ENCODE peak calls at places on chromosomes 2 and 18, in seven cellular contexts. B, J, O, R, A, E and Y are unnamed samples.

GRCh38 chr18:73563345-73563744 is 584.3 kb downstream of the FBXO15 start:
- DNase-seq in B (no peak), J (no peak), O (no peak), R (no peak), A (no peak), E (no peak), Y (peak; percentile 77)

GRCh38 chr2:205270689-205271088 is 411.6 kb upstream of the NRP2 start:
- DNase-seq in B (no peak), J (no peak), O (no peak), R (no peak), A (no peak), E (no peak), Y (no peak)

GRCh38 chr2:62197017-62197586 is 1.2 kb downstream of the B3GNT2 start:
- DNase-seq in B (no peak), J (no peak), O (peak; percentile 62), R (peak; percentile 31), A (no peak), E (no peak), Y (no peak)

GRCh38 chr2:237865623-237866041 is 6.2 kb downstream of the RAMP1 start:
- DNase-seq in B (no peak), J (peak; percentile 47), O (peak; percentile 61), R (no peak), A (peak; percentile 28), E (no peak), Y (no peak)

GRCh38 chr2:67633212-67633856 is 236.2 kb downstream of the ETAA1 start:
- DNase-seq in B (no peak), J (no peak), O (no peak), R (no peak), A (no peak), E (no peak), Y (peak; percentile 36)

GRCh38 chr2:23692263-23692662 is 234.7 kb downstream of the ATAD2B start:
- DNase-seq in B (no peak), J (no peak), O (no peak), R (no peak), A (peak; percentile 38), E (no peak), Y (no peak)

GRCh38 chr2:232586943-232587342 is 36.5 kb downstream of the EIF4E2 start:
- DNase-seq in B (no peak), J (no peak), O (no peak), R (no peak), A (no peak), E (no peak), Y (no peak)

GRCh38 chr2:239300871-239301742 is 99.7 kb downstream of the HDAC4 start:
- DNase-seq in B (no peak), J (peak; percentile 53), O (peak; percentile 44), R (no peak), A (peak; percentile 35), E (no peak), Y (no peak)

GRCh38 chr2:133884739-133885381 is 316.6 kb upstream of the NCKAP5 start:
- DNase-seq in B (no peak), J (no peak), O (no peak), R (no peak), A (no peak), E (no peak), Y (peak; percentile 34)

GRCh38 chr2:3959372-3959771 is 256.0 kb downstream of the DCDC2C start:
- DNase-seq in B (no peak), J (no peak), O (no peak), R (no peak), A (no peak), E (no peak), Y (peak; percentile 10)

GRCh38 chr2:160207804-160208661 is 8.0 kb upstream of the ITGB6 start:
- DNase-seq in B (peak; percentile 53), J (peak; percentile 86), O (peak; percentile 69), R (no peak), A (peak; percentile 82), E (peak; percentile 95), Y (peak; percentile 98)

GRCh38 chr2:14614011-14614410 is 18.5 kb upstream of the LRATD1 start:
- DNase-seq in B (no peak), J (no peak), O (no peak), R (no peak), A (no peak), E (no peak), Y (peak; percentile 47)

GRCh38 chr18:76202322-76202721 is 292.7 kb downstream of the ZNF516 start:
- DNase-seq in B (no peak), J (no peak), O (no peak), R (no peak), A (no peak), E (no peak), Y (no peak)

GRCh38 chr2:9336534-9337354 is 86.6 kb downstream of the ITGB1BP1 start:
- DNase-seq in B (no peak), J (no peak), O (no peak), R (no peak), A (peak; percentile 64), E (peak; percentile 63), Y (peak; percentile 60)

GRCh38 chr2:159617651-159618050 is 1.3 kb upstream of the BAZ2B start:
- DNase-seq in B (peak; percentile 26), J (no peak), O (no peak), R (no peak), A (no peak), E (no peak), Y (peak; percentile 18)

GRCh38 chr2:235049719-235050118 is 97.9 kb downstream of the SH3BP4 start:
- DNase-seq in B (no peak), J (no peak), O (peak; percentile 33), R (no peak), A (peak; percentile 38), E (no peak), Y (no peak)

GRCh38 chr2:88180594-88181240 is 10.6 kb downstream of the THNSL2 start:
- DNase-seq in B (no peak), J (no peak), O (peak; percentile 40), R (no peak), A (no peak), E (no peak), Y (peak; percentile 83)

GRCh38 chr2:137180012-137180411 is 414.7 kb downstream of the THSD7B start:
- DNase-seq in B (no peak), J (no peak), O (no peak), R (no peak), A (no peak), E (no peak), Y (no peak)
- TF ChIP-seq CTCF in B (no peak), J (no peak), O (no peak), R (no peak), A (no peak), E (no peak), Y (no peak)

DNA sequence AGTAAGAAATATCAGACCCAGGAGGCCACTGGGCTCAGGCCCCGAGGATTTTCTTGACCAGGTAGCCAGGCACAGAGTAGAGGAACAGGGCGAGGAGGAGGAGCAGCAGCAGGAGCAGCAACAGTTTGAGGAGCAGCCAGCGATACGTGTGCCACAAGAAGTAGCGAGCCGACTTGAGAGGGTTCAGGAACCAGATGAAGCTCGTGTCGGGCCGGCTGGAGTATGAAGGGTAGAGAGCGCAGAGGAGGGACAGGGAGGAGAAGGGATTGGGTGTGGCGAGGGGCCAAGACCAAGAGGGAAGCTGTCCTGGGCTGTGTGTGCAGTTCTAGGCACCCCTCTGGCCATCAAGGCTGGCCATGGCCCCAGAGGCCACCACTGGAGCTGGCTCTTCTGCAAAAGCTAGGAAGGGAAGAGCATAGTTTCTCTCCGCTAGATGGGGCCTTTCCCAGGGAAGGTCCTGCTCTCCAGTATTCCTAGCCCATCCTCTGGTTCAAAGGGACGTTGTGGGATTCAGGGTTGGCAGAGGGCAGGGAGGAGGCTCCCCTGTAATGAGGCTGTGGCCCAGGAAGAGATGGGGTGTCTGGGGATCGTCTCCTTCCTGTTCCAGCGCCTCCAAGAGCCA is 17.8 kb downstream of the OTOF start:
- DNase-seq in B (no peak), J (no peak), O (peak; percentile 72), R (no peak), A (peak; percentile 52), E (no peak), Y (no peak)
- TF ChIP-seq CTCF in B (no peak), J (no peak), O (peak; percentile 66), R (no peak), A (no peak), E (no peak), Y (peak; percentile 15)

GRCh38 chr2:72892506-72893173 is 5.4 kb downstream of the SPR start:
- DNase-seq in B (no peak), J (peak; percentile 84), O (peak; percentile 87), R (peak; percentile 74), A (no peak), E (no peak), Y (peak; percentile 77)
- TF ChIP-seq CTCF in B (peak; percentile 67), J (peak; percentile 72), O (peak; percentile 85), R (peak; percentile 91), A (no peak), E (peak; percentile 92), Y (peak; percentile 85)

GRCh38 chr18:46113751-46114150 is 9.6 kb downstream of the HAUS1 start:
- DNase-seq in B (no peak), J (no peak), O (no peak), R (no peak), A (no peak), E (no peak), Y (no peak)

GRCh38 chr18:46109386-46109785 is 5.2 kb downstream of the HAUS1 start:
- DNase-seq in B (no peak), J (no peak), O (no peak), R (no peak), A (no peak), E (no peak), Y (no peak)

GRCh38 chr18:46110406-46110805 is 6.2 kb downstream of the HAUS1 start:
- DNase-seq in B (no peak), J (no peak), O (no peak), R (no peak), A (no peak), E (no peak), Y (no peak)
- TF ChIP-seq CTCF in B (no peak), J (no peak), O (no peak), R (no peak), A (no peak), E (no peak), Y (no peak)

GRCh38 chr2:128717758-128718710 is 399.4 kb upstream of the HS6ST1 start:
- DNase-seq in B (no peak), J (no peak), O (no peak), R (no peak), A (no peak), E (no peak), Y (no peak)

GRCh38 chr2:128724547-128724946 is 405.9 kb upstream of the HS6ST1 start:
- DNase-seq in B (no peak), J (no peak), O (no peak), R (no peak), A (no peak), E (no peak), Y (no peak)

GRCh38 chr2:128716371-128716770 is 397.7 kb upstream of the HS6ST1 start:
- DNase-seq in B (no peak), J (no peak), O (no peak), R (no peak), A (no peak), E (no peak), Y (no peak)

GRCh38 chr2:128722469-128722868 is 403.8 kb upstream of the HS6ST1 start:
- DNase-seq in B (no peak), J (no peak), O (no peak), R (no peak), A (no peak), E (no peak), Y (no peak)

DNA sequence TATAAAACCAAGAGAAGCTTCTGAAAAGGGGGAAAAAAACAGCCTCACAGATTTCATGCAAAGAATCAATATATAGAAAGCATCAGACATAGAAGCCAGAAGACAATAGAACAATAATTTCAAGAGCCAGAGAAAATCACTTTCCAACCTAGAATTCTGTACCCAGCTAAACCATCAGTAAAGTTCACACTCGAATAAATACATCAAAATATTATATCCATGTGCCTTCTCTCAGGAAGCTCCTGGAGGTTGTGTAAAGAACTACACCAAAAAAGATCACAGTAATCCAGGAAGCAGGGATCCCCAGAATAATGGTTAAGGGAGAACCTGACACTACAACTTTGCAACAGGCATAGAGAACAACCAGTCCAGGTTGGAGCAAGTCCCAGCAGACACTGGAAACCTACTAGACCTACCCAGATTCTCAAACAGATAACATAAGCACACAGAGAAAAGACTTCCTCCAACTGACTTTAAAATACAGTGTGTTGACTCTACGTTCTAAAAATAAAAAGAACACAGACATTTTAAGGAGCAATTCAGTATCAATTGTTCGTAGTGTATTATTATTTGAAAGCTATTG is 401.9 kb upstream of the HS6ST1 start:
- DNase-seq in B (no peak), J (no peak), O (no peak), R (no peak), A (no peak), E (no peak), Y (no peak)
- TF ChIP-seq CTCF in B (no peak), J (peak; percentile 11), O (peak; percentile 58), R (no peak), A (no peak), E (no peak), Y (peak; percentile 23)